ENCODE peak calls at places on chromosomes 5 and 9, in seven cellular contexts. N, M, D, F, R, T and O are unnamed samples.

GRCh38 chr5:65382582-65382981 is 99.1 kb downstream of the ADAMTS6 start:
- DNase-seq in R (no peak), M (no peak), F (no peak), D (no peak), T (no peak), N (no peak), O (no peak)

GRCh38 chr5:1754531-1755220 is 45.0 kb downstream of the MRPL36 start:
- DNase-seq in R (no peak), N (no peak), D (no peak), M (no peak), F (peak; percentile 30), T (no peak), O (no peak)

GRCh38 chr5:63439537-63439936 is 522.7 kb downstream of the HTR1A start:
- DNase-seq in T (peak; percentile 9), N (no peak), R (no peak), D (no peak), M (peak; percentile 30), F (peak; percentile 45), O (no peak)

GRCh38 chr9:34891386-34891785 is 66.7 kb upstream of the PHF24 start:
- DNase-seq in N (peak; percentile 30), R (no peak), M (no peak), T (no peak), D (no peak), F (no peak), O (no peak)

GRCh38 chr9:91047529-91047928 is 245.9 kb downstream of the SYK start:
- DNase-seq in M (no peak), T (no peak), D (no peak), F (no peak), N (no peak), R (no peak), O (no peak)

GRCh38 chr9:95311956-95312355 is 5.6 kb downstream of the FANCC start:
- DNase-seq in N (no peak), M (no peak), F (no peak), R (no peak), T (no peak), D (no peak), O (no peak)

GRCh38 chr9:27572566-27572917 is 739 bp downstream of the C9orf72 start:
- DNase-seq in F (no peak), R (peak; percentile 40), T (no peak), N (no peak), D (peak; percentile 65), M (no peak), O (peak; percentile 32)

GRCh38 chr9:109010676-109011655 is 2.3 kb downstream of the CTNNAL1 start:
- DNase-seq in N (no peak), R (no peak), D (peak; percentile 58), M (no peak), T (no peak), F (no peak), O (no peak)

GRCh38 chr9:22143799-22144198 is 134.7 kb upstream of the CDKN2B start:
- DNase-seq in T (no peak), M (no peak), F (no peak), D (no peak), N (no peak), R (no peak), O (no peak)

GRCh38 chr5:167614294-167615104 is 676.9 kb upstream of the WWC1 start:
- DNase-seq in R (no peak), T (no peak), N (no peak), D (no peak), F (no peak), M (no peak), O (no peak)

GRCh38 chr5:163509288-163510040 is 4.0 kb downstream of the MAT2B start:
- DNase-seq in F (no peak), M (peak; percentile 36), T (no peak), N (no peak), D (no peak), R (no peak), O (no peak)

GRCh38 chr9:124721109-124721850 is 49.8 kb downstream of the NR6A1 start:
- DNase-seq in R (no peak), M (no peak), F (no peak), T (no peak), D (no peak), N (peak; percentile 22), O (no peak)

GRCh38 chr5:71703941-71704340 is 15.1 kb upstream of the CARTPT start:
- DNase-seq in M (no peak), N (no peak), D (no peak), F (no peak), R (no peak), T (no peak), O (no peak)

GRCh38 chr5:167723254-167723871 is 568.1 kb upstream of the WWC1 start:
- DNase-seq in D (peak; percentile 75), R (peak; percentile 80), T (peak; percentile 75), F (peak; percentile 72), M (peak; percentile 81), N (peak; percentile 27), O (peak; percentile 82)

GRCh38 chr5:30131-30530 is 61.8 kb upstream of the PLEKHG4B start:
- DNase-seq in R (no peak), T (no peak), M (no peak), N (no peak), D (no peak), F (no peak), O (no peak)

GRCh38 chr5:171633776-171634470 is 151.7 kb upstream of the SMIM23 start:
- DNase-seq in D (peak; percentile 55), R (no peak), F (no peak), M (no peak), T (no peak), N (no peak), O (no peak)

GRCh38 chr5:132011561-132012384 is at the start of gene ACSL6:
- DNase-seq in F (peak; percentile 61), T (peak; percentile 55), D (peak; percentile 35), N (no peak), R (peak; percentile 76), M (peak; percentile 47), O (no peak)

GRCh38 chr5:141848771-141849370 is 29.3 kb downstream of the PCDH1 start:
- DNase-seq in N (peak; percentile 48), R (no peak), M (peak; percentile 72), F (peak; percentile 76), T (peak; percentile 83), D (peak; percentile 45), O (peak; percentile 33)

GRCh38 chr9:34651286-34651685 is 699 bp upstream of the IL11RA start:
- DNase-seq in F (no peak), N (peak; percentile 45), M (no peak), R (no peak), T (no peak), D (no peak), O (no peak)

GRCh38 chr5:147576646-147577535 is 67.0 kb upstream of the DPYSL3 start:
- DNase-seq in T (peak; percentile 64), R (peak; percentile 85), F (peak; percentile 55), N (no peak), D (peak; percentile 25), M (peak; percentile 77), O (peak; percentile 73)

GRCh38 chr9:6355728-6356127 is 27.6 kb downstream of the TPD52L3 start:
- DNase-seq in N (no peak), D (peak; percentile 42), F (no peak), M (no peak), R (no peak), T (no peak), O (no peak)

GRCh38 chr5:118687671-118688621 is 300.4 kb downstream of the DTWD2 start:
- DNase-seq in R (no peak), D (no peak), N (no peak), M (no peak), T (no peak), F (no peak), O (no peak)

DNA sequence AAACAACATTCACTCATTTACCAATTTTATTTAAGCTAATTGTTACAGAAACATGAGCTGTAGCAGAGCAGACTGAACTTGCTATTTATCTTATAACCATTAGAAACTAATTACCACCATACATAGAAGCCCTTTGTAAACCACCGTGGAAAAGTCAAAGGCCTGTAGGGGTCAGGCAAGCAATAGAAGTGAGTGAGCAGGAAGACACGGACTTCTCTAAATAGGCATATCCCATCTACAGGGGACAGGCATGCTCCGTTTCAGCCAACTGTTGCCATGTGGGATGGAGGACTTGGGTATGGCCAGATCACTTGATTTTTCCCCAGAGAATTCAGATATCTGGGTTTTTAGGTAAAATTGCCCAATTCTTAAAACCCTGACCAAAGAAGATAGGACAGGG is 44.8 kb downstream of the PRRC1 start:
- DNase-seq in D (no peak), T (peak; percentile 40), R (peak; percentile 22), M (peak; percentile 49), F (no peak), N (no peak), O (no peak)
- TF ChIP-seq CTCF in D (peak; percentile 23), T (peak; percentile 57), R (no peak), M (peak; percentile 53), F (peak; percentile 23), N (peak; percentile 59), O (no peak)

DNA sequence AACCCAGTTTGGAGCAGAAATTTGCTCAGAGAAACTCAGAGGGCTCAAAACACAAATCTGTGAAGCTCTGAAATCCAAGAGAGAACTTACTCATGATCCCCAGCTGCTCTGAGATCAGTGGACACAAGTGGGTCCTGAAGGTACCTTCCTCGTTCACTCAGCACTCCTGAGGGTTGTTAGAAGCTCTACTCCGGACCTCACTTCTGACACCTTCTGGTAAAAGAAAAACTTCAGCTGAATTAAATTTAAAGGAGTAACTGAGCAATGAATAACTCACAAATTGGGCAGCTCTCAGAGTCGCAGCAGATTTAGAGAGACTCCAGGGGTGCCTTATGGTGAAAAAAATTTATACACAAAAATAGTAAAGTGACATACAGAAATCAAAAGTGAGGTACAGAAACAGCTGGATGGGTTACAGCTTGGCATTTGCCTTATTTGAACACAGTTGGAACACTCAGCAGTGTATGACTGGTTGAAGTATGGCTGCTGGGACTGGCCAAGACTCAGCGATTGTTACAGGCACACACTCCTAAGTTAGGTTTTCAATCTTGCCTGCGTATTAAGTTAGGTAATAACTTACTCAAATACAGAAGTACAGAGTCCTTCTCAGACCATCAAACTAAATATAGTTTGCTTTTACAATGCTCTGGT is 32.5 kb downstream of the INSL4 start:
- DNase-seq in F (no peak), D (peak; percentile 24), R (no peak), N (peak; percentile 23), M (peak; percentile 11), T (peak; percentile 21), O (no peak)
- TF ChIP-seq CTCF in F (peak; percentile 5), D (no peak), R (no peak), N (peak; percentile 21), M (no peak), T (no peak), O (no peak)

DNA sequence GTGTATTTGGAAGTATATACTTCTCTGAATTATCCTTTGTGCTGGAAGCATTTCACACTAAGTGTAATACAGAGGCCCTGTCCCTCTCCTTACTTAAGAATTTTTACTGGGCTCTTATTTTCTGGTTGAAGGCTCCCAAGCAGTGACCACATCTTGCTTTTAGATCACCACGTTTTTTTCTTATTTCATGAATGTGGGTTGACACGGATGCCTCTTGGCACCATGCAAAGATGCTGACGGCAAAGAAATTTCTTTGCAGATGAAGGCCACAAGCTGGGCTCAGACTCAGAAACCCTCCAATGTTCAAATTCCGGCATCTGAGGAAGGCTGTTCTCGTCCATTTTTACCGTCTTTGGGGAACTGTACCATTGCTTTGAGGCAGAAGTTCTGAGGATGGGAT is 168.5 kb downstream of the HMHB1 start:
- DNase-seq in F (no peak), N (no peak), M (no peak), D (no peak), T (no peak), R (no peak), O (no peak)
- TF ChIP-seq CTCF in F (no peak), N (no peak), M (no peak), D (no peak), T (no peak), R (no peak), O (no peak)

DNA sequence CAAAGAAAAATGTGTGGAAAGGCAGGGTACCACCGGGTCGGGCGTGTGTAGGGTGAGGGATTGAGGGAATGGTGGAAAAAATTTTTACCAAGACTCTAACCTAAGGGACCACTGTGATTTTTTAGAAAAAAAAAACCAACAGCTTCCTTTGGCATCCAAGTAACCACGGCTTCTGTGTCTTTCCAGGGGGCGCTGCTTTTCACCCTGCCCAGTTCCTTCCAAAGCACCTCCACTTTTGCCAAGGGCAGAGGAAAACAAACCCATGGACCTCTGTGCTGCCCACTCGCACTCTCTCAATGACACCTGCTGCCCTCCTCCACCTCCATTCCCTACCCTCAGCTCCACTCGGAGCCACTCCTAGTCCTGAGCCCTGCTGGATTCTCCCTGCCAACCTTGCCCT is 381.0 kb downstream of the ENC1 start:
- DNase-seq in M (no peak), N (no peak), R (no peak), T (no peak), F (no peak), D (no peak), O (no peak)
- TF ChIP-seq CTCF in M (no peak), N (no peak), R (no peak), T (no peak), F (no peak), D (no peak), O (no peak)